ENCODE peak calls at places on chromosomes 13 and 19, in four cellular contexts. Q is brain microvascular endothelial cell; A is stimulated activated CD4-positive, alpha-beta T cell treated with anti-CD3 and anti-CD28 coated beads, TNF-alpha, amount 100 ng/mL, for 48 hours; L is fibroblast of lung. N is an unnamed sample.

GRCh38 chr13:112711528-112712265 is 21.9 kb downstream of the ATP11A start:
- DNase-seq in Q (peak; percentile 88), A (no peak), L (peak; percentile 98), N (peak; percentile 93)

GRCh38 chr13:79621449-79621848 is 140.5 kb downstream of the NDFIP2 start:
- DNase-seq in Q (no peak), A (no peak), L (no peak), N (no peak)

GRCh38 chr19:10919352-10920287 is 8.8 kb downstream of the YIPF2 start:
- DNase-seq in Q (no peak), A (no peak), L (no peak), N (no peak)

GRCh38 chr19:16228637-16229321 is 31.1 kb downstream of the AP1M1 start:
- DNase-seq in Q (no peak), A (no peak), L (no peak), N (no peak)

GRCh38 chr13:97477824-97478223 is 43.9 kb downstream of the RAP2A start:
- DNase-seq in Q (no peak), A (no peak), L (no peak), N (no peak)

GRCh38 chr13:51849145-51850101 is 4.4 kb upstream of the TMEM272 start:
- DNase-seq in Q (peak; percentile 16), A (no peak), L (peak; percentile 48), N (no peak)

GRCh38 chr19:56162258-56162657 is 13.6 kb upstream of the GALP start:
- DNase-seq in Q (peak; percentile 75), A (no peak), L (peak; percentile 26), N (no peak)

GRCh38 chr13:113535381-113535781 is 44.9 kb upstream of the DCUN1D2 start:
- DNase-seq in Q (no peak), A (no peak), L (no peak), N (no peak)

GRCh38 chr19:10431254-10431942 is 11.1 kb downstream of the PDE4A start:
- DNase-seq in Q (no peak), A (no peak), L (peak; percentile 39), N (no peak)

GRCh38 chr13:102774210-102774560 is 599 bp upstream of the TEX30 start:
- DNase-seq in Q (no peak), A (no peak), L (no peak), N (no peak)